ENCODE peak calls at places on chromosome 6, in four cellular contexts. One of them, this sample, is unnamed.

GRCh38 chr6:474454-475185 is 83.1 kb downstream of the IRF4 start:
- DNase-seq in MCF 10A: no peak
- DNase-seq in adrenal gland: no peak
- DNase-seq in sigmoid colon: no peak
- DNase-seq in this sample: peak; percentile 15

GRCh38 chr6:7532821-7533220 is 8.7 kb upstream of the DSP start:
- DNase-seq in MCF 10A: no peak
- DNase-seq in adrenal gland: no peak
- DNase-seq in sigmoid colon: no peak
- DNase-seq in this sample: no peak

GRCh38 chr6:45462190-45463134 is 84.7 kb upstream of the SUPT3H start:
- DNase-seq in MCF 10A: no peak
- DNase-seq in adrenal gland: no peak
- DNase-seq in sigmoid colon: no peak
- DNase-seq in this sample: no peak

GRCh38 chr6:45044086-45044485 is 284.0 kb upstream of the RUNX2 start:
- DNase-seq in MCF 10A: no peak
- DNase-seq in adrenal gland: no peak
- DNase-seq in sigmoid colon: no peak
- DNase-seq in this sample: peak; percentile 16

GRCh38 chr6:140660295-140660694 is 1285.8 kb upstream of the CITED2 start:
- DNase-seq in MCF 10A: no peak
- DNase-seq in adrenal gland: no peak
- DNase-seq in sigmoid colon: no peak
- DNase-seq in this sample: no peak

GRCh38 chr6:44321210-44321609 is 8.1 kb upstream of the AARS2 start:
- DNase-seq in MCF 10A: no peak
- DNase-seq in adrenal gland: no peak
- DNase-seq in sigmoid colon: no peak
- DNase-seq in this sample: no peak

GRCh38 chr6:30613251-30614043 is 3.6 kb downstream of the PPP1R10 start:
- DNase-seq in MCF 10A: peak; percentile 27
- DNase-seq in adrenal gland: no peak
- DNase-seq in sigmoid colon: peak; percentile 13
- DNase-seq in this sample: no peak

GRCh38 chr6:154548130-154548830 is 37.8 kb upstream of the CNKSR3 start:
- DNase-seq in MCF 10A: no peak
- DNase-seq in adrenal gland: peak; percentile 66
- DNase-seq in sigmoid colon: no peak
- DNase-seq in this sample: peak; percentile 71

GRCh38 chr6:44452725-44453124 is 65.2 kb downstream of the CDC5L start:
- DNase-seq in MCF 10A: peak; percentile 61
- DNase-seq in adrenal gland: no peak
- DNase-seq in sigmoid colon: no peak
- DNase-seq in this sample: peak; percentile 66